ENCODE peak calls at places on chromosomes 2 and 18, in seven cellular contexts. One of them, this sample, is unnamed.

GRCh38 chr18:51957001-51957400 is 383.0 kb upstream of the DCC start:
- DNase-seq in naive thymus-derived CD4-positive, alpha-beta T cell: no peak
- DNase-seq in GM23248: no peak
- DNase-seq in heart right ventricle: no peak
- DNase-seq in aorta: no peak
- DNase-seq in GM23338: peak; percentile 55
- DNase-seq in Caco-2: peak; percentile 1
- DNase-seq in this sample: no peak

GRCh38 chr2:193154076-193154475 is 959.3 kb upstream of the TMEFF2 start:
- DNase-seq in naive thymus-derived CD4-positive, alpha-beta T cell: no peak
- DNase-seq in GM23248: no peak
- DNase-seq in heart right ventricle: no peak
- DNase-seq in aorta: no peak
- DNase-seq in GM23338: no peak
- DNase-seq in Caco-2: no peak
- DNase-seq in this sample: no peak

GRCh38 chr2:158100411-158100810 is 1.3 kb upstream of the UPP2 start:
- DNase-seq in naive thymus-derived CD4-positive, alpha-beta T cell: no peak
- DNase-seq in GM23248: no peak
- DNase-seq in heart right ventricle: no peak
- DNase-seq in aorta: no peak
- DNase-seq in GM23338: no peak
- DNase-seq in Caco-2: no peak
- DNase-seq in this sample: no peak

GRCh38 chr2:115412501-115412900 is 970.1 kb downstream of the DPP10 start:
- DNase-seq in naive thymus-derived CD4-positive, alpha-beta T cell: no peak
- DNase-seq in GM23248: no peak
- DNase-seq in heart right ventricle: no peak
- DNase-seq in aorta: no peak
- DNase-seq in GM23338: no peak
- DNase-seq in Caco-2: no peak
- DNase-seq in this sample: no peak

GRCh38 chr2:32591669-32592463 is 36.0 kb upstream of the TTC27 start:
- DNase-seq in naive thymus-derived CD4-positive, alpha-beta T cell: no peak
- DNase-seq in GM23248: no peak
- DNase-seq in heart right ventricle: no peak
- DNase-seq in aorta: no peak
- DNase-seq in GM23338: no peak
- DNase-seq in Caco-2: no peak
- DNase-seq in this sample: no peak

GRCh38 chr2:40721595-40721994 is 269.7 kb upstream of the SLC8A1 start:
- DNase-seq in naive thymus-derived CD4-positive, alpha-beta T cell: no peak
- DNase-seq in GM23248: peak; percentile 84
- DNase-seq in heart right ventricle: no peak
- DNase-seq in aorta: no peak
- DNase-seq in GM23338: no peak
- DNase-seq in Caco-2: no peak
- DNase-seq in this sample: no peak

GRCh38 chr2:10397878-10398277 is 50.2 kb downstream of the ODC1 start:
- DNase-seq in naive thymus-derived CD4-positive, alpha-beta T cell: no peak
- DNase-seq in GM23248: no peak
- DNase-seq in heart right ventricle: no peak
- DNase-seq in aorta: no peak
- DNase-seq in GM23338: no peak
- DNase-seq in Caco-2: no peak
- DNase-seq in this sample: no peak

GRCh38 chr2:20939786-20940480 is 103.9 kb downstream of the APOB start:
- DNase-seq in naive thymus-derived CD4-positive, alpha-beta T cell: no peak
- DNase-seq in GM23248: no peak
- DNase-seq in heart right ventricle: no peak
- DNase-seq in aorta: no peak
- DNase-seq in GM23338: no peak
- DNase-seq in Caco-2: no peak
- DNase-seq in this sample: no peak

GRCh38 chr2:170848587-170848986 is 31.9 kb downstream of the GAD1 start:
- DNase-seq in naive thymus-derived CD4-positive, alpha-beta T cell: no peak
- DNase-seq in GM23248: peak; percentile 89
- DNase-seq in heart right ventricle: no peak
- DNase-seq in aorta: no peak
- DNase-seq in GM23338: no peak
- DNase-seq in Caco-2: no peak
- DNase-seq in this sample: no peak

GRCh38 chr18:4454548-4455112 is 477 bp downstream of the DLGAP1 start:
- DNase-seq in naive thymus-derived CD4-positive, alpha-beta T cell: no peak
- DNase-seq in GM23248: no peak
- DNase-seq in heart right ventricle: no peak
- DNase-seq in aorta: peak; percentile 67
- DNase-seq in GM23338: peak; percentile 34
- DNase-seq in Caco-2: no peak
- DNase-seq in this sample: peak; percentile 5

GRCh38 chr2:118221952-118222594 is 133.8 kb downstream of the INSIG2 start:
- DNase-seq in naive thymus-derived CD4-positive, alpha-beta T cell: peak; percentile 27
- DNase-seq in GM23248: peak; percentile 92
- DNase-seq in heart right ventricle: peak; percentile 21
- DNase-seq in aorta: no peak
- DNase-seq in GM23338: peak; percentile 89
- DNase-seq in Caco-2: peak; percentile 63
- DNase-seq in this sample: peak; percentile 70

GRCh38 chr18:35460719-35461118 is 37.0 kb downstream of the INO80C start:
- DNase-seq in naive thymus-derived CD4-positive, alpha-beta T cell: no peak
- DNase-seq in GM23248: peak; percentile 50
- DNase-seq in heart right ventricle: no peak
- DNase-seq in aorta: no peak
- DNase-seq in GM23338: no peak
- DNase-seq in Caco-2: no peak
- DNase-seq in this sample: no peak

GRCh38 chr2:116513991-116514390 is 1300.5 kb upstream of the DDX18 start:
- DNase-seq in naive thymus-derived CD4-positive, alpha-beta T cell: no peak
- DNase-seq in GM23248: no peak
- DNase-seq in heart right ventricle: no peak
- DNase-seq in aorta: no peak
- DNase-seq in GM23338: no peak
- DNase-seq in Caco-2: no peak
- DNase-seq in this sample: no peak

GRCh38 chr2:121291251-121291580 is 6.2 kb upstream of the TFCP2L1 start:
- DNase-seq in naive thymus-derived CD4-positive, alpha-beta T cell: no peak
- DNase-seq in GM23248: no peak
- DNase-seq in heart right ventricle: no peak
- DNase-seq in aorta: no peak
- DNase-seq in GM23338: no peak
- DNase-seq in Caco-2: no peak
- DNase-seq in this sample: no peak

GRCh38 chr2:164438490-164439205 is 182.6 kb downstream of the GRB14 start:
- DNase-seq in naive thymus-derived CD4-positive, alpha-beta T cell: no peak
- DNase-seq in GM23248: no peak
- DNase-seq in heart right ventricle: no peak
- DNase-seq in aorta: no peak
- DNase-seq in GM23338: no peak
- DNase-seq in Caco-2: no peak
- DNase-seq in this sample: no peak

GRCh38 chr2:162211747-162212146 is 31.5 kb downstream of the FAP start:
- DNase-seq in naive thymus-derived CD4-positive, alpha-beta T cell: no peak
- DNase-seq in GM23248: no peak
- DNase-seq in heart right ventricle: no peak
- DNase-seq in aorta: no peak
- DNase-seq in GM23338: no peak
- DNase-seq in Caco-2: no peak
- DNase-seq in this sample: no peak

GRCh38 chr2:231597627-231598026 is 5.0 kb downstream of the TEX44 start:
- DNase-seq in naive thymus-derived CD4-positive, alpha-beta T cell: no peak
- DNase-seq in GM23248: no peak
- DNase-seq in heart right ventricle: no peak
- DNase-seq in aorta: no peak
- DNase-seq in GM23338: no peak
- DNase-seq in Caco-2: no peak
- DNase-seq in this sample: no peak

GRCh38 chr2:159713691-159714585 is 1.6 kb downstream of the MARCHF7 start:
- DNase-seq in naive thymus-derived CD4-positive, alpha-beta T cell: no peak
- DNase-seq in GM23248: peak; percentile 84
- DNase-seq in heart right ventricle: no peak
- DNase-seq in aorta: no peak
- DNase-seq in GM23338: no peak
- DNase-seq in Caco-2: no peak
- DNase-seq in this sample: peak; percentile 57

GRCh38 chr2:159712929-159713575 is 746 bp downstream of the MARCHF7 start:
- DNase-seq in naive thymus-derived CD4-positive, alpha-beta T cell: no peak
- DNase-seq in GM23248: peak; percentile 62
- DNase-seq in heart right ventricle: no peak
- DNase-seq in aorta: no peak
- DNase-seq in GM23338: peak; percentile 27
- DNase-seq in Caco-2: no peak
- DNase-seq in this sample: no peak

GRCh38 chr2:159715451-159715850 is 3.1 kb downstream of the MARCHF7 start:
- DNase-seq in naive thymus-derived CD4-positive, alpha-beta T cell: no peak
- DNase-seq in GM23248: no peak
- DNase-seq in heart right ventricle: no peak
- DNase-seq in aorta: no peak
- DNase-seq in GM23338: no peak
- DNase-seq in Caco-2: no peak
- DNase-seq in this sample: no peak

GRCh38 chr2:159714586-159714930 is 2.3 kb downstream of the MARCHF7 start:
- DNase-seq in naive thymus-derived CD4-positive, alpha-beta T cell: no peak
- DNase-seq in GM23248: no peak
- DNase-seq in heart right ventricle: no peak
- DNase-seq in aorta: no peak
- DNase-seq in GM23338: no peak
- DNase-seq in Caco-2: no peak
- DNase-seq in this sample: no peak

GRCh38 chr2:159716857-159717256 is 4.6 kb downstream of the MARCHF7 start:
- DNase-seq in naive thymus-derived CD4-positive, alpha-beta T cell: no peak
- DNase-seq in GM23248: no peak
- DNase-seq in heart right ventricle: no peak
- DNase-seq in aorta: no peak
- DNase-seq in GM23338: no peak
- DNase-seq in Caco-2: no peak
- DNase-seq in this sample: no peak
- H3K4me1 ChIP-seq in naive thymus-derived CD4-positive, alpha-beta T cell: peaks cover 53% of the 10 kb centered on the region
- H3K4me1 ChIP-seq in GM23248: peaks cover 18% of the 10 kb centered on the region
- H3K4me1 ChIP-seq in heart right ventricle: peaks cover 4% of the 10 kb centered on the region
- H3K4me1 ChIP-seq in aorta: peaks cover 13% of the 10 kb centered on the region
- H3K4me1 ChIP-seq in GM23338: peaks cover 17% of the 10 kb centered on the region
- H3K4me1 ChIP-seq in Caco-2: peaks cover 8% of the 10 kb centered on the region
- H3K4me1 ChIP-seq in this sample: peaks cover 15% of the 10 kb centered on the region

DNA sequence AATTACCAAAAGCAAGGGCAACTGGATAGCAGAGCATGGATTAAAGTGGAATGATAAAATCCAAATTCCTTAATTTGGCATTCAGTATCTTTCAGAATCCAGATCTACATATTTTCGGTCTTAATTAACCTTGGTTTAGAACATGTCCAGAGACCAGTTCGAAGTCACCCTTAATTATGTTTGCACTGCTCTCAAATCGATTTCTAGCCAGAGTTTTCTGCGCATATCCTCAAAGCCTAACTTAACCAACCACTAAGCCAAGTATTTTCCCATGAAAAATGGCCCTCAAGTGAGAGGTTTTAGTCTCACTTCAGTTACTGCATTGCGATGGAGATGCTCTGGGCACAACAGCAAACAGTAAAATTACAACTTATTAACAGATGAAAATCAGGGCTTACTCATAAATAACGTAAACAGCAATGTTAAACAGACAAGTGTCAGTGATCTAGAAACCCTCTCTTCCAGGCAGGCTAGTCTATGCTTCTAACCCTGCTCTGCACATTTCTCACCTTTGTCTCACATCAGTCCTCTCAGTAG is 4.5 kb downstream of the RTN4 start:
- DNase-seq in naive thymus-derived CD4-positive, alpha-beta T cell: no peak
- DNase-seq in GM23248: peak; percentile 33
- DNase-seq in heart right ventricle: no peak
- DNase-seq in aorta: no peak
- DNase-seq in GM23338: no peak
- DNase-seq in Caco-2: no peak
- DNase-seq in this sample: no peak
- H3K4me1 ChIP-seq in naive thymus-derived CD4-positive, alpha-beta T cell: peaks cover 4% of the 10 kb centered on the region
- H3K4me1 ChIP-seq in GM23248: peaks cover 47% of the 10 kb centered on the region
- H3K4me1 ChIP-seq in heart right ventricle: no peaks in the 10 kb centered on the region
- H3K4me1 ChIP-seq in aorta: no peaks in the 10 kb centered on the region
- H3K4me1 ChIP-seq in GM23338: peaks cover 58% of the 10 kb centered on the region
- H3K4me1 ChIP-seq in Caco-2: peaks cover 38% of the 10 kb centered on the region
- H3K4me1 ChIP-seq in this sample: peaks cover 14% of the 10 kb centered on the region

DNA sequence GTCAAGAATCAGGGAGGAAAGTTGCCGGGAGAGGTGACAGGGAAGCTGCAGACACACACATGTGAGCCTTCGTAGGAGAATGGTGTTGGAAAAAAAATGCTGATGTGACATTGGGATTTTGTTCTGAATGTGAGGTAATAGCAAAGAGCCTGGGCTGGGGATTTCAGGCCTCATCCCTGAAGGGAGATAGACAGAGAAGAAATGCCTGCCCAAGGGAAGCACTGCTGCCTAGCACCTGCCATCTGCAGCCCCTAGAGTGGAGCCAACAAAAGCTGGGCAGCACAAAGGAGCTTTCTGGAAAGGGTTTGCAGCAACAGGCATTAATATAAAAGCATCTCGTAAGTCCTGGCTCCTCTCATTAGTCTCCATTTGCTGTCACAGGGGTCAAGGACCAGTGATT is 157.3 kb upstream of the SLC14A2 start:
- DNase-seq in naive thymus-derived CD4-positive, alpha-beta T cell: no peak
- DNase-seq in GM23248: no peak
- DNase-seq in heart right ventricle: no peak
- DNase-seq in aorta: no peak
- DNase-seq in GM23338: no peak
- DNase-seq in Caco-2: no peak
- DNase-seq in this sample: no peak
- H3K4me1 ChIP-seq in naive thymus-derived CD4-positive, alpha-beta T cell: no peaks in the 10 kb centered on the region
- H3K4me1 ChIP-seq in GM23248: no peaks in the 10 kb centered on the region
- H3K4me1 ChIP-seq in heart right ventricle: no peaks in the 10 kb centered on the region
- H3K4me1 ChIP-seq in aorta: no peaks in the 10 kb centered on the region
- H3K4me1 ChIP-seq in GM23338: no peaks in the 10 kb centered on the region
- H3K4me1 ChIP-seq in Caco-2: no peaks in the 10 kb centered on the region
- H3K4me1 ChIP-seq in this sample: no peaks in the 10 kb centered on the region

GRCh38 chr18:72013512-72013911 is 530.6 kb downstream of the CBLN2 start:
- DNase-seq in naive thymus-derived CD4-positive, alpha-beta T cell: no peak
- DNase-seq in GM23248: no peak
- DNase-seq in heart right ventricle: no peak
- DNase-seq in aorta: no peak
- DNase-seq in GM23338: peak; percentile 0
- DNase-seq in Caco-2: no peak
- DNase-seq in this sample: no peak
- H3K4me1 ChIP-seq in naive thymus-derived CD4-positive, alpha-beta T cell: no peaks in the 10 kb centered on the region
- H3K4me1 ChIP-seq in GM23248: no peaks in the 10 kb centered on the region
- H3K4me1 ChIP-seq in heart right ventricle: no peaks in the 10 kb centered on the region
- H3K4me1 ChIP-seq in aorta: no peaks in the 10 kb centered on the region
- H3K4me1 ChIP-seq in GM23338: no peaks in the 10 kb centered on the region
- H3K4me1 ChIP-seq in Caco-2: no peaks in the 10 kb centered on the region
- H3K4me1 ChIP-seq in this sample: no peaks in the 10 kb centered on the region

DNA sequence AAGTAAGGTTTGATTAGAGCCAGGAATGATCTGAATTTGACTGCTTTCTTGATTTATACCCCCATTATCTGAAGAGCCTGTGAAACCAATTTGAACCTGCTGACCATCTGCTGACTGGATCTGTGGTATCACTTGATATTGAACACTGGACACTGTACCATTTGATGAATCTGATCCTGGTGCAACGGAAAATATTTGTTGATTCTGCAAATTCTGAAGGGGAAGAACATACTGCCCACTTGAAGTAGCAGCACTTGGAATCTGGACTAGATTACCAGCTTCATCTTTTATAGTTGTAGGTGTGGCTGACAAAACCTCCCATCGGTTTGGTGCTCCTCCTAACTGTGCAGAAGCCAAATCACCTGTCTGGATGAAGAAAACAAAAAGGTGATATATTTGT is 9.3 kb downstream of the SP3 start:
- DNase-seq in naive thymus-derived CD4-positive, alpha-beta T cell: no peak
- DNase-seq in GM23248: no peak
- DNase-seq in heart right ventricle: no peak
- DNase-seq in aorta: no peak
- DNase-seq in GM23338: no peak
- DNase-seq in Caco-2: no peak
- DNase-seq in this sample: no peak
- H3K4me1 ChIP-seq in naive thymus-derived CD4-positive, alpha-beta T cell: peaks cover 87% of the 10 kb centered on the region
- H3K4me1 ChIP-seq in GM23248: peaks cover 34% of the 10 kb centered on the region
- H3K4me1 ChIP-seq in heart right ventricle: no peaks in the 10 kb centered on the region
- H3K4me1 ChIP-seq in aorta: peaks cover 17% of the 10 kb centered on the region
- H3K4me1 ChIP-seq in GM23338: no peaks in the 10 kb centered on the region
- H3K4me1 ChIP-seq in Caco-2: peaks cover 46% of the 10 kb centered on the region
- H3K4me1 ChIP-seq in this sample: peaks cover 37% of the 10 kb centered on the region